ENCODE peak calls at places on chromosomes 5 and 9, in five cellular contexts. One of them, this sample, is unnamed.

GRCh38 chr5:162638849-162639248 is 571.3 kb downstream of the GABRG2 start:
- DNase-seq in OCI-LY7: no peak
- DNase-seq in heart right ventricle: no peak
- DNase-seq in fibroblast of lung: no peak
- DNase-seq in astrocyte of the spinal cord: no peak
- DNase-seq in this sample: no peak

GRCh38 chr5:161286066-161286655 is 260.4 kb downstream of the GABRB2 start:
- DNase-seq in OCI-LY7: no peak
- DNase-seq in heart right ventricle: no peak
- DNase-seq in fibroblast of lung: no peak
- DNase-seq in astrocyte of the spinal cord: no peak
- DNase-seq in this sample: no peak

GRCh38 chr9:78064075-78064474 is 32.5 kb upstream of the GNAQ start:
- DNase-seq in OCI-LY7: no peak
- DNase-seq in heart right ventricle: no peak
- DNase-seq in fibroblast of lung: no peak
- DNase-seq in astrocyte of the spinal cord: peak; percentile 10
- DNase-seq in this sample: no peak

GRCh38 chr9:83622814-83623633 is at the start of gene IDNK:
- DNase-seq in OCI-LY7: peak; percentile 77
- DNase-seq in heart right ventricle: peak; percentile 72
- DNase-seq in fibroblast of lung: peak; percentile 51
- DNase-seq in astrocyte of the spinal cord: peak; percentile 54
- DNase-seq in this sample: peak; percentile 31

GRCh38 chr9:133050142-133050541 is 11.6 kb upstream of the CEL start:
- DNase-seq in OCI-LY7: no peak
- DNase-seq in heart right ventricle: no peak
- DNase-seq in fibroblast of lung: peak; percentile 48
- DNase-seq in astrocyte of the spinal cord: peak; percentile 62
- DNase-seq in this sample: peak; percentile 68

GRCh38 chr5:150323092-150323491 is 20.4 kb upstream of the ARSI start:
- DNase-seq in OCI-LY7: no peak
- DNase-seq in heart right ventricle: no peak
- DNase-seq in fibroblast of lung: peak; percentile 91
- DNase-seq in astrocyte of the spinal cord: no peak
- DNase-seq in this sample: peak; percentile 42

GRCh38 chr9:105138306-105138801 is 106.1 kb upstream of the SLC44A1 start:
- DNase-seq in OCI-LY7: no peak
- DNase-seq in heart right ventricle: peak; percentile 41
- DNase-seq in fibroblast of lung: peak; percentile 82
- DNase-seq in astrocyte of the spinal cord: peak; percentile 78
- DNase-seq in this sample: peak; percentile 83

GRCh38 chr5:108728566-108729305 is 19.0 kb upstream of the FER start:
- DNase-seq in OCI-LY7: no peak
- DNase-seq in heart right ventricle: no peak
- DNase-seq in fibroblast of lung: peak; percentile 42
- DNase-seq in astrocyte of the spinal cord: no peak
- DNase-seq in this sample: no peak

GRCh38 chr9:114988962-114989599 is 58.7 kb upstream of the TNFSF8 start:
- DNase-seq in OCI-LY7: no peak
- DNase-seq in heart right ventricle: no peak
- DNase-seq in fibroblast of lung: peak; percentile 17
- DNase-seq in astrocyte of the spinal cord: no peak
- DNase-seq in this sample: peak; percentile 5

GRCh38 chr9:37290881-37291485 is 131.5 kb upstream of the GRHPR start:
- DNase-seq in OCI-LY7: peak; percentile 48
- DNase-seq in heart right ventricle: no peak
- DNase-seq in fibroblast of lung: peak; percentile 90
- DNase-seq in astrocyte of the spinal cord: peak; percentile 79
- DNase-seq in this sample: peak; percentile 93

GRCh38 chr5:153672347-153673090 is 182.0 kb downstream of the GRIA1 start:
- DNase-seq in OCI-LY7: no peak
- DNase-seq in heart right ventricle: no peak
- DNase-seq in fibroblast of lung: peak; percentile 17
- DNase-seq in astrocyte of the spinal cord: peak; percentile 35
- DNase-seq in this sample: no peak

GRCh38 chr9:33813712-33814641 is 3.0 kb upstream of the UBE2R2 start:
- DNase-seq in OCI-LY7: peak; percentile 78
- DNase-seq in heart right ventricle: no peak
- DNase-seq in fibroblast of lung: peak; percentile 69
- DNase-seq in astrocyte of the spinal cord: peak; percentile 69
- DNase-seq in this sample: peak; percentile 67

GRCh38 chr5:58795327-58795726 is 212.5 kb downstream of the RAB3C start:
- DNase-seq in OCI-LY7: no peak
- DNase-seq in heart right ventricle: no peak
- DNase-seq in fibroblast of lung: no peak
- DNase-seq in astrocyte of the spinal cord: no peak
- DNase-seq in this sample: no peak

GRCh38 chr5:16178745-16179372 is 732 bp downstream of the MARCHF11 start:
- DNase-seq in OCI-LY7: peak; percentile 2
- DNase-seq in heart right ventricle: peak; percentile 79
- DNase-seq in fibroblast of lung: peak; percentile 51
- DNase-seq in astrocyte of the spinal cord: peak; percentile 72
- DNase-seq in this sample: peak; percentile 73

GRCh38 chr5:151492729-151493128 is 45.3 kb downstream of the SLC36A1 start:
- DNase-seq in OCI-LY7: no peak
- DNase-seq in heart right ventricle: no peak
- DNase-seq in fibroblast of lung: peak; percentile 55
- DNase-seq in astrocyte of the spinal cord: peak; percentile 54
- DNase-seq in this sample: peak; percentile 71

GRCh38 chr5:172983542-172984243 is at the start of gene ATP6V0E1:
- DNase-seq in OCI-LY7: peak; percentile 92
- DNase-seq in heart right ventricle: peak; percentile 98
- DNase-seq in fibroblast of lung: peak; percentile 90
- DNase-seq in astrocyte of the spinal cord: peak; percentile 92
- DNase-seq in this sample: peak; percentile 93

GRCh38 chr5:176461349-176461748 is 13.2 kb downstream of the FAF2 start:
- DNase-seq in OCI-LY7: no peak
- DNase-seq in heart right ventricle: no peak
- DNase-seq in fibroblast of lung: no peak
- DNase-seq in astrocyte of the spinal cord: no peak
- DNase-seq in this sample: no peak

GRCh38 chr5:132947661-132948060 is 15.8 kb downstream of the AFF4 start:
- DNase-seq in OCI-LY7: no peak
- DNase-seq in heart right ventricle: no peak
- DNase-seq in fibroblast of lung: no peak
- DNase-seq in astrocyte of the spinal cord: peak; percentile 46
- DNase-seq in this sample: peak; percentile 51

GRCh38 chr5:109859537-109859936 is 169.8 kb downstream of the MAN2A1 start:
- DNase-seq in OCI-LY7: no peak
- DNase-seq in heart right ventricle: no peak
- DNase-seq in fibroblast of lung: no peak
- DNase-seq in astrocyte of the spinal cord: no peak
- DNase-seq in this sample: no peak

GRCh38 chr5:15007549-15008142 is 136.1 kb upstream of the ANKH start:
- DNase-seq in OCI-LY7: no peak
- DNase-seq in heart right ventricle: no peak
- DNase-seq in fibroblast of lung: no peak
- DNase-seq in astrocyte of the spinal cord: peak; percentile 17
- DNase-seq in this sample: no peak

GRCh38 chr5:53161876-53162275 is 52.3 kb upstream of the MOCS2 start:
- DNase-seq in OCI-LY7: no peak
- DNase-seq in heart right ventricle: no peak
- DNase-seq in fibroblast of lung: no peak
- DNase-seq in astrocyte of the spinal cord: peak; percentile 40
- DNase-seq in this sample: peak; percentile 85

GRCh38 chr5:34719029-34719428 is 62.9 kb downstream of the RAI14 start:
- DNase-seq in OCI-LY7: no peak
- DNase-seq in heart right ventricle: no peak
- DNase-seq in fibroblast of lung: no peak
- DNase-seq in astrocyte of the spinal cord: no peak
- DNase-seq in this sample: no peak

GRCh38 chr9:87604886-87605588 is 107.4 kb downstream of the DAPK1 start:
- DNase-seq in OCI-LY7: no peak
- DNase-seq in heart right ventricle: no peak
- DNase-seq in fibroblast of lung: no peak
- DNase-seq in astrocyte of the spinal cord: no peak
- DNase-seq in this sample: no peak

GRCh38 chr9:133527444-133527920 is 2.7 kb upstream of the MYMK start:
- DNase-seq in OCI-LY7: no peak
- DNase-seq in heart right ventricle: peak; percentile 77
- DNase-seq in fibroblast of lung: peak; percentile 22
- DNase-seq in astrocyte of the spinal cord: no peak
- DNase-seq in this sample: no peak

GRCh38 chr5:644509-644908 is 32.4 kb downstream of the CEP72 start:
- DNase-seq in OCI-LY7: no peak
- DNase-seq in heart right ventricle: no peak
- DNase-seq in fibroblast of lung: no peak
- DNase-seq in astrocyte of the spinal cord: no peak
- DNase-seq in this sample: no peak

GRCh38 chr5:172598251-172599203 is 42.5 kb upstream of the NEURL1B start:
- DNase-seq in OCI-LY7: no peak
- DNase-seq in heart right ventricle: no peak
- DNase-seq in fibroblast of lung: no peak
- DNase-seq in astrocyte of the spinal cord: no peak
- DNase-seq in this sample: no peak

GRCh38 chr5:38515648-38516047 is 40.8 kb downstream of the LIFR start:
- DNase-seq in OCI-LY7: no peak
- DNase-seq in heart right ventricle: no peak
- DNase-seq in fibroblast of lung: peak; percentile 39
- DNase-seq in astrocyte of the spinal cord: no peak
- DNase-seq in this sample: peak; percentile 77
- TF ChIP-seq CTCF in OCI-LY7: no peak
- TF ChIP-seq CTCF in heart right ventricle: peak; percentile 27
- TF ChIP-seq CTCF in fibroblast of lung: peak; percentile 47
- TF ChIP-seq CTCF in astrocyte of the spinal cord: peak; percentile 74
- TF ChIP-seq CTCF in this sample: peak; percentile 80

DNA sequence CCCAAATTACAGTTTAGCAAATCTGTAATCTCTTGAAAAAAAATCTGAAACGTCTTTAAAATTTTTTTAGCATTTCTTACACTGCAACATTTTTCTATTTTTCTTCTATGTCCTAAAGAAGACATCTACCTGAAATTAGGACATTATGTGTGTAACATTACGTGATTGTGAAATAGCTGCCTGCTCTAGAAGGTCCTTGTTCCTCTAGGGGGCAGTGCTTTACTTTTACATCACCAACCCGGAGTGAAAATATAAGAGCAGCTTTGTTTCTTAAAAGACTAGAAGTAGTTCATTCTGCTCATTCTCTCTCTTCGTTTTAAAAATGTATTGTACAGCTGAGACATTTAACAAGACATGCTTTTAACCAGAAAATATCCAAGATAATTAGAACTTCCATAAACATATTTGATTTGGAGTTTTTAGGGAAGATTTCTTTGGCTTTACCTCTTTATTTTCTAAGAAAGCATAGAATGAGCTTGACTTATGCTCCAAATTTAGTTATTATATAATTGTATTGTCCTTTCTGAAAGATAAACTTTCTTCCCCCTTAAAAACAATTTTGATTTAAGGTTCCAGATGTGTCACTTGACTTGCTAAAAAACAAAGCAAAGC is 48.1 kb upstream of the RIOK2 start:
- DNase-seq in OCI-LY7: peak; percentile 65
- DNase-seq in heart right ventricle: no peak
- DNase-seq in fibroblast of lung: peak; percentile 89
- DNase-seq in astrocyte of the spinal cord: peak; percentile 86
- DNase-seq in this sample: peak; percentile 91
- TF ChIP-seq CTCF in OCI-LY7: peak; percentile 97
- TF ChIP-seq CTCF in heart right ventricle: peak; percentile 53
- TF ChIP-seq CTCF in fibroblast of lung: peak; percentile 79
- TF ChIP-seq CTCF in astrocyte of the spinal cord: peak; percentile 82
- TF ChIP-seq CTCF in this sample: peak; percentile 83

GRCh38 chr5:60844429-60844890 is 391 bp upstream of the ELOVL7 start:
- DNase-seq in OCI-LY7: no peak
- DNase-seq in heart right ventricle: no peak
- DNase-seq in fibroblast of lung: peak; percentile 27
- DNase-seq in astrocyte of the spinal cord: no peak
- DNase-seq in this sample: peak; percentile 21

GRCh38 chr5:60842859-60843692 is 993 bp downstream of the ELOVL7 start:
- DNase-seq in OCI-LY7: no peak
- DNase-seq in heart right ventricle: no peak
- DNase-seq in fibroblast of lung: peak; percentile 5
- DNase-seq in astrocyte of the spinal cord: peak; percentile 8
- DNase-seq in this sample: no peak

GRCh38 chr5:60841361-60841760 is 2.7 kb downstream of the ELOVL7 start:
- DNase-seq in OCI-LY7: no peak
- DNase-seq in heart right ventricle: no peak
- DNase-seq in fibroblast of lung: no peak
- DNase-seq in astrocyte of the spinal cord: no peak
- DNase-seq in this sample: no peak

GRCh38 chr5:60846298-60846697 is 2.2 kb upstream of the ELOVL7 start:
- DNase-seq in OCI-LY7: no peak
- DNase-seq in heart right ventricle: no peak
- DNase-seq in fibroblast of lung: no peak
- DNase-seq in astrocyte of the spinal cord: no peak
- DNase-seq in this sample: no peak

GRCh38 chr5:60843693-60844428 is at the start of gene ELOVL7:
- DNase-seq in OCI-LY7: no peak
- DNase-seq in heart right ventricle: peak; percentile 15
- DNase-seq in fibroblast of lung: peak; percentile 28
- DNase-seq in astrocyte of the spinal cord: peak; percentile 5
- DNase-seq in this sample: peak; percentile 32
- TF ChIP-seq CTCF in OCI-LY7: no peak
- TF ChIP-seq CTCF in heart right ventricle: no peak
- TF ChIP-seq CTCF in fibroblast of lung: peak; percentile 18
- TF ChIP-seq CTCF in astrocyte of the spinal cord: peak; percentile 39
- TF ChIP-seq CTCF in this sample: peak; percentile 27

GRCh38 chr5:73944581-73944980 is 318.6 kb downstream of the ARHGEF28 start:
- DNase-seq in OCI-LY7: no peak
- DNase-seq in heart right ventricle: no peak
- DNase-seq in fibroblast of lung: no peak
- DNase-seq in astrocyte of the spinal cord: no peak
- DNase-seq in this sample: no peak

GRCh38 chr5:73946926-73947455 is 321.0 kb downstream of the ARHGEF28 start:
- DNase-seq in OCI-LY7: no peak
- DNase-seq in heart right ventricle: no peak
- DNase-seq in fibroblast of lung: no peak
- DNase-seq in astrocyte of the spinal cord: no peak
- DNase-seq in this sample: no peak

GRCh38 chr5:73943375-73943774 is 317.4 kb downstream of the ARHGEF28 start:
- DNase-seq in OCI-LY7: no peak
- DNase-seq in heart right ventricle: no peak
- DNase-seq in fibroblast of lung: no peak
- DNase-seq in astrocyte of the spinal cord: no peak
- DNase-seq in this sample: no peak

GRCh38 chr5:73946278-73946677 is 320.3 kb downstream of the ARHGEF28 start:
- DNase-seq in OCI-LY7: peak; percentile 43
- DNase-seq in heart right ventricle: no peak
- DNase-seq in fibroblast of lung: no peak
- DNase-seq in astrocyte of the spinal cord: no peak
- DNase-seq in this sample: no peak

GRCh38 chr5:73945505-73945904 is 319.5 kb downstream of the ARHGEF28 start:
- DNase-seq in OCI-LY7: no peak
- DNase-seq in heart right ventricle: no peak
- DNase-seq in fibroblast of lung: no peak
- DNase-seq in astrocyte of the spinal cord: no peak
- DNase-seq in this sample: no peak
- TF ChIP-seq CTCF in OCI-LY7: peak; percentile 73
- TF ChIP-seq CTCF in heart right ventricle: no peak
- TF ChIP-seq CTCF in fibroblast of lung: peak; percentile 15
- TF ChIP-seq CTCF in astrocyte of the spinal cord: peak; percentile 33
- TF ChIP-seq CTCF in this sample: peak; percentile 36